ENCODE peak calls at places on chromosomes 3 and 15, in seven cellular contexts. One of them, this sample, is unnamed.

GRCh38 chr15:69085325-69086081 is 71.0 kb downstream of the NOX5 start:
- DNase-seq in amniotic stem cell: no peak
- DNase-seq in fibroblast of mammary gland: no peak
- DNase-seq in A673: no peak
- DNase-seq in uterus: no peak
- DNase-seq in cardiac fibroblast: no peak
- DNase-seq in LHCN-M2: no peak
- DNase-seq in this sample: no peak

GRCh38 chr3:127162947-127163645 is 29.8 kb upstream of the PRR23E start:
- DNase-seq in amniotic stem cell: no peak
- DNase-seq in fibroblast of mammary gland: no peak
- DNase-seq in A673: peak; percentile 32
- DNase-seq in uterus: no peak
- DNase-seq in cardiac fibroblast: no peak
- DNase-seq in LHCN-M2: no peak
- DNase-seq in this sample: no peak

GRCh38 chr3:50657816-50658215 is 16.9 kb upstream of the DOCK3 start:
- DNase-seq in amniotic stem cell: no peak
- DNase-seq in fibroblast of mammary gland: no peak
- DNase-seq in A673: no peak
- DNase-seq in uterus: no peak
- DNase-seq in cardiac fibroblast: no peak
- DNase-seq in LHCN-M2: no peak
- DNase-seq in this sample: no peak

GRCh38 chr15:62087671-62088360 is 21.0 kb downstream of the C2CD4A start:
- DNase-seq in amniotic stem cell: no peak
- DNase-seq in fibroblast of mammary gland: peak; percentile 67
- DNase-seq in A673: peak; percentile 15
- DNase-seq in uterus: no peak
- DNase-seq in cardiac fibroblast: peak; percentile 81
- DNase-seq in LHCN-M2: no peak
- DNase-seq in this sample: peak; percentile 61

GRCh38 chr3:129665024-129665768 is 58.7 kb upstream of the PLXND1 start:
- DNase-seq in amniotic stem cell: no peak
- DNase-seq in fibroblast of mammary gland: peak; percentile 34
- DNase-seq in A673: peak; percentile 58
- DNase-seq in uterus: no peak
- DNase-seq in cardiac fibroblast: peak; percentile 19
- DNase-seq in LHCN-M2: peak; percentile 63
- DNase-seq in this sample: peak; percentile 69

GRCh38 chr15:88621789-88622604 is 857 bp downstream of the AEN start:
- DNase-seq in amniotic stem cell: no peak
- DNase-seq in fibroblast of mammary gland: peak; percentile 80
- DNase-seq in A673: peak; percentile 43
- DNase-seq in uterus: no peak
- DNase-seq in cardiac fibroblast: peak; percentile 51
- DNase-seq in LHCN-M2: peak; percentile 53
- DNase-seq in this sample: peak; percentile 61

GRCh38 chr3:72708441-72708840 is 139.8 kb downstream of the SHQ1 start:
- DNase-seq in amniotic stem cell: no peak
- DNase-seq in fibroblast of mammary gland: no peak
- DNase-seq in A673: no peak
- DNase-seq in uterus: no peak
- DNase-seq in cardiac fibroblast: no peak
- DNase-seq in LHCN-M2: no peak
- DNase-seq in this sample: no peak

GRCh38 chr15:64150236-64150578 is 1.3 kb upstream of the SNX22 start:
- DNase-seq in amniotic stem cell: no peak
- DNase-seq in fibroblast of mammary gland: no peak
- DNase-seq in A673: no peak
- DNase-seq in uterus: no peak
- DNase-seq in cardiac fibroblast: no peak
- DNase-seq in LHCN-M2: no peak
- DNase-seq in this sample: no peak

GRCh38 chr3:117016359-117016758 is 306.8 kb downstream of the TUSC7 start:
- DNase-seq in amniotic stem cell: no peak
- DNase-seq in fibroblast of mammary gland: no peak
- DNase-seq in A673: no peak
- DNase-seq in uterus: no peak
- DNase-seq in cardiac fibroblast: no peak
- DNase-seq in LHCN-M2: no peak
- DNase-seq in this sample: no peak

GRCh38 chr15:70853270-70853854 is 595 bp downstream of the LARP6 start:
- DNase-seq in amniotic stem cell: peak; percentile 53
- DNase-seq in fibroblast of mammary gland: peak; percentile 50
- DNase-seq in A673: peak; percentile 57
- DNase-seq in uterus: peak; percentile 49
- DNase-seq in cardiac fibroblast: peak; percentile 62
- DNase-seq in LHCN-M2: no peak
- DNase-seq in this sample: peak; percentile 80

GRCh38 chr3:73037369-73037699 is 24.1 kb upstream of the EBLN2 start:
- DNase-seq in amniotic stem cell: no peak
- DNase-seq in fibroblast of mammary gland: peak; percentile 39
- DNase-seq in A673: peak; percentile 14
- DNase-seq in uterus: no peak
- DNase-seq in cardiac fibroblast: peak; percentile 34
- DNase-seq in LHCN-M2: peak; percentile 28
- DNase-seq in this sample: peak; percentile 41

GRCh38 chr3:141231101-141231922 is at the start of gene PXYLP1:
- DNase-seq in amniotic stem cell: peak; percentile 78
- DNase-seq in fibroblast of mammary gland: peak; percentile 81
- DNase-seq in A673: peak; percentile 89
- DNase-seq in uterus: peak; percentile 95
- DNase-seq in cardiac fibroblast: peak; percentile 93
- DNase-seq in LHCN-M2: peak; percentile 84
- DNase-seq in this sample: peak; percentile 96

GRCh38 chr3:117628896-117629295 is 919.3 kb downstream of the TUSC7 start:
- DNase-seq in amniotic stem cell: peak; percentile 40
- DNase-seq in fibroblast of mammary gland: peak; percentile 85
- DNase-seq in A673: peak; percentile 63
- DNase-seq in uterus: peak; percentile 19
- DNase-seq in cardiac fibroblast: peak; percentile 64
- DNase-seq in LHCN-M2: peak; percentile 72
- DNase-seq in this sample: peak; percentile 96

GRCh38 chr3:52494446-52494845 is 692 bp upstream of the STAB1 start:
- DNase-seq in amniotic stem cell: no peak
- DNase-seq in fibroblast of mammary gland: no peak
- DNase-seq in A673: no peak
- DNase-seq in uterus: no peak
- DNase-seq in cardiac fibroblast: no peak
- DNase-seq in LHCN-M2: no peak
- DNase-seq in this sample: no peak

GRCh38 chr3:151925876-151926275 is 52.4 kb downstream of the SUCNR1 start:
- DNase-seq in amniotic stem cell: peak; percentile 55
- DNase-seq in fibroblast of mammary gland: peak; percentile 83
- DNase-seq in A673: peak; percentile 11
- DNase-seq in uterus: no peak
- DNase-seq in cardiac fibroblast: peak; percentile 66
- DNase-seq in LHCN-M2: peak; percentile 79
- DNase-seq in this sample: peak; percentile 75

GRCh38 chr3:105526349-105527111 is 159.8 kb downstream of the ALCAM start:
- DNase-seq in amniotic stem cell: no peak
- DNase-seq in fibroblast of mammary gland: peak; percentile 49
- DNase-seq in A673: no peak
- DNase-seq in uterus: no peak
- DNase-seq in cardiac fibroblast: no peak
- DNase-seq in LHCN-M2: peak; percentile 29
- DNase-seq in this sample: no peak

GRCh38 chr3:30353711-30354467 is 252.5 kb upstream of the TGFBR2 start:
- DNase-seq in amniotic stem cell: no peak
- DNase-seq in fibroblast of mammary gland: no peak
- DNase-seq in A673: no peak
- DNase-seq in uterus: no peak
- DNase-seq in cardiac fibroblast: no peak
- DNase-seq in LHCN-M2: peak; percentile 46
- DNase-seq in this sample: no peak

GRCh38 chr3:172175254-172175599 is 135.8 kb downstream of the FNDC3B start:
- DNase-seq in amniotic stem cell: no peak
- DNase-seq in fibroblast of mammary gland: no peak
- DNase-seq in A673: no peak
- DNase-seq in uterus: no peak
- DNase-seq in cardiac fibroblast: no peak
- DNase-seq in LHCN-M2: no peak
- DNase-seq in this sample: no peak

GRCh38 chr3:95750097-95750496 is 1064.3 kb upstream of the EPHA6 start:
- DNase-seq in amniotic stem cell: no peak
- DNase-seq in fibroblast of mammary gland: no peak
- DNase-seq in A673: no peak
- DNase-seq in uterus: no peak
- DNase-seq in cardiac fibroblast: no peak
- DNase-seq in LHCN-M2: no peak
- DNase-seq in this sample: no peak

GRCh38 chr3:66261318-66261717 is 40.5 kb downstream of the SLC25A26 start:
- DNase-seq in amniotic stem cell: no peak
- DNase-seq in fibroblast of mammary gland: peak; percentile 27
- DNase-seq in A673: no peak
- DNase-seq in uterus: no peak
- DNase-seq in cardiac fibroblast: peak; percentile 23
- DNase-seq in LHCN-M2: peak; percentile 36
- DNase-seq in this sample: peak; percentile 28

GRCh38 chr3:185713015-185713414 is 111.8 kb downstream of the IGF2BP2 start:
- DNase-seq in amniotic stem cell: no peak
- DNase-seq in fibroblast of mammary gland: no peak
- DNase-seq in A673: no peak
- DNase-seq in uterus: no peak
- DNase-seq in cardiac fibroblast: no peak
- DNase-seq in LHCN-M2: no peak
- DNase-seq in this sample: no peak

GRCh38 chr15:90545095-90545494 is 15.4 kb downstream of the CRTC3 start:
- DNase-seq in amniotic stem cell: no peak
- DNase-seq in fibroblast of mammary gland: peak; percentile 26
- DNase-seq in A673: peak; percentile 46
- DNase-seq in uterus: no peak
- DNase-seq in cardiac fibroblast: no peak
- DNase-seq in LHCN-M2: peak; percentile 32
- DNase-seq in this sample: no peak

GRCh38 chr3:153289334-153289808 is 127.3 kb downstream of the RAP2B start:
- DNase-seq in amniotic stem cell: no peak
- DNase-seq in fibroblast of mammary gland: peak; percentile 42
- DNase-seq in A673: peak; percentile 31
- DNase-seq in uterus: no peak
- DNase-seq in cardiac fibroblast: no peak
- DNase-seq in LHCN-M2: peak; percentile 60
- DNase-seq in this sample: peak; percentile 38

GRCh38 chr15:78049691-78050440 is 27.6 kb downstream of the TBC1D2B start:
- DNase-seq in amniotic stem cell: peak; percentile 48
- DNase-seq in fibroblast of mammary gland: peak; percentile 70
- DNase-seq in A673: no peak
- DNase-seq in uterus: no peak
- DNase-seq in cardiac fibroblast: peak; percentile 62
- DNase-seq in LHCN-M2: peak; percentile 83
- DNase-seq in this sample: peak; percentile 85

GRCh38 chr3:142993958-142994442 is 7.4 kb upstream of the U2SURP start:
- DNase-seq in amniotic stem cell: no peak
- DNase-seq in fibroblast of mammary gland: peak; percentile 82
- DNase-seq in A673: peak; percentile 79
- DNase-seq in uterus: peak; percentile 43
- DNase-seq in cardiac fibroblast: peak; percentile 88
- DNase-seq in LHCN-M2: peak; percentile 60
- DNase-seq in this sample: peak; percentile 95

GRCh38 chr3:17195192-17195611 is 310.4 kb downstream of the PLCL2 start:
- DNase-seq in amniotic stem cell: no peak
- DNase-seq in fibroblast of mammary gland: peak; percentile 27
- DNase-seq in A673: no peak
- DNase-seq in uterus: no peak
- DNase-seq in cardiac fibroblast: peak; percentile 55
- DNase-seq in LHCN-M2: no peak
- DNase-seq in this sample: peak; percentile 92

GRCh38 chr3:85081191-85081895 is 122.6 kb downstream of the CADM2 start:
- DNase-seq in amniotic stem cell: no peak
- DNase-seq in fibroblast of mammary gland: no peak
- DNase-seq in A673: peak; percentile 2
- DNase-seq in uterus: no peak
- DNase-seq in cardiac fibroblast: peak; percentile 5
- DNase-seq in LHCN-M2: no peak
- DNase-seq in this sample: no peak

GRCh38 chr3:45406812-45407211 is 18.4 kb downstream of the LARS2 start:
- DNase-seq in amniotic stem cell: no peak
- DNase-seq in fibroblast of mammary gland: no peak
- DNase-seq in A673: no peak
- DNase-seq in uterus: no peak
- DNase-seq in cardiac fibroblast: no peak
- DNase-seq in LHCN-M2: no peak
- DNase-seq in this sample: no peak

GRCh38 chr3:28316226-28316625 is 32.3 kb upstream of the ZCWPW2 start:
- DNase-seq in amniotic stem cell: no peak
- DNase-seq in fibroblast of mammary gland: no peak
- DNase-seq in A673: no peak
- DNase-seq in uterus: no peak
- DNase-seq in cardiac fibroblast: peak; percentile 26
- DNase-seq in LHCN-M2: no peak
- DNase-seq in this sample: no peak

GRCh38 chr3:29525254-29525881 is 244.5 kb downstream of the RBMS3 start:
- DNase-seq in amniotic stem cell: no peak
- DNase-seq in fibroblast of mammary gland: peak; percentile 67
- DNase-seq in A673: peak; percentile 25
- DNase-seq in uterus: peak; percentile 52
- DNase-seq in cardiac fibroblast: peak; percentile 98
- DNase-seq in LHCN-M2: peak; percentile 67
- DNase-seq in this sample: peak; percentile 90

GRCh38 chr3:159761826-159762225 is 226.8 kb upstream of the IL12A start:
- DNase-seq in amniotic stem cell: no peak
- DNase-seq in fibroblast of mammary gland: no peak
- DNase-seq in A673: no peak
- DNase-seq in uterus: no peak
- DNase-seq in cardiac fibroblast: no peak
- DNase-seq in LHCN-M2: no peak
- DNase-seq in this sample: no peak

GRCh38 chr3:135460273-135460672 is 505.3 kb upstream of the PPP2R3A start:
- DNase-seq in amniotic stem cell: no peak
- DNase-seq in fibroblast of mammary gland: no peak
- DNase-seq in A673: no peak
- DNase-seq in uterus: no peak
- DNase-seq in cardiac fibroblast: no peak
- DNase-seq in LHCN-M2: no peak
- DNase-seq in this sample: no peak